ENCODE peak calls at places on chromosomes 12 and 14, in eight cellular contexts. B is upper lobe of right lung, E is RPMI8226, L is AG20443, X is lower lobe of right lung, V is SW480, D is IMR-90, M is coronary artery. I is an unnamed sample.

GRCh38 chr12:122886851-122887816 is 8.8 kb downstream of the VPS37B start:
- DNase-seq in L (no peak), B (no peak), M (no peak), V (peak; percentile 73), E (peak; percentile 92), D (peak; percentile 76), X (no peak), I (no peak)

GRCh38 chr12:85733441-85733840 is 102.8 kb downstream of the RASSF9 start:
- DNase-seq in D (peak; percentile 10), L (peak; percentile 11), B (no peak), E (no peak), X (no peak), V (no peak), M (no peak), I (no peak)

GRCh38 chr12:96293093-96293492 is 98.9 kb downstream of the ELK3 start:
- DNase-seq in B (no peak), M (no peak), L (no peak), D (no peak), X (no peak), V (no peak), E (no peak), I (no peak)

GRCh38 chr12:52078276-52078675 is 1.2 kb upstream of the SMIM41 start:
- DNase-seq in V (no peak), X (no peak), E (no peak), B (no peak), M (peak; percentile 65), L (no peak), D (no peak), I (peak; percentile 35)

GRCh38 chr12:58176296-58176869 is 235.0 kb downstream of the ATP23 start:
- DNase-seq in X (no peak), B (no peak), M (no peak), E (peak; percentile 10), D (peak; percentile 38), V (peak; percentile 32), L (peak; percentile 38), I (peak; percentile 43)

GRCh38 chr14:66735853-66736252 is 227.9 kb downstream of the GPHN start:
- DNase-seq in X (no peak), D (no peak), M (no peak), L (no peak), B (no peak), E (no peak), V (no peak), I (no peak)

GRCh38 chr12:57657744-57658143 is 24.7 kb upstream of the B4GALNT1 start:
- DNase-seq in V (no peak), L (no peak), B (no peak), M (no peak), X (no peak), E (no peak), D (peak; percentile 5), I (no peak)

GRCh38 chr14:95774265-95775160 is 60.6 kb upstream of the TCL1A start:
- DNase-seq in B (no peak), L (peak; percentile 69), V (peak; percentile 60), D (peak; percentile 44), M (no peak), X (no peak), E (peak; percentile 48), I (peak; percentile 69)

GRCh38 chr14:101235042-101235871 is 326.0 kb upstream of the DIO3 start:
- DNase-seq in X (peak; percentile 69), B (peak; percentile 82), E (peak; percentile 43), L (peak; percentile 77), M (peak; percentile 74), V (peak; percentile 47), D (peak; percentile 32), I (peak; percentile 99)

GRCh38 chr12:88371416-88372183 is 208.7 kb downstream of the KITLG start:
- DNase-seq in B (no peak), L (peak; percentile 79), D (no peak), V (no peak), M (no peak), X (no peak), E (no peak), I (no peak)

GRCh38 chr12:104615048-104615561 is 158.4 kb downstream of the CHST11 start:
- DNase-seq in D (no peak), M (peak; percentile 83), V (no peak), X (no peak), L (peak; percentile 79), B (no peak), E (no peak), I (no peak)

GRCh38 chr12:120230326-120230973 is 29.5 kb upstream of the RPLP0 start:
- DNase-seq in D (peak; percentile 98), M (no peak), B (no peak), X (peak; percentile 52), L (peak; percentile 86), E (no peak), V (peak; percentile 88), I (peak; percentile 96)

GRCh38 chr14:29536886-29537511 is 390.6 kb downstream of the PRKD1 start:
- DNase-seq in X (no peak), D (peak; percentile 35), L (peak; percentile 17), V (peak; percentile 24), B (no peak), M (no peak), E (no peak), I (no peak)

GRCh38 chr12:130953783-130954543 is at the start of gene ADGRD1:
- DNase-seq in D (peak; percentile 3), M (no peak), X (peak; percentile 79), V (no peak), B (peak; percentile 83), L (peak; percentile 88), E (no peak), I (peak; percentile 53)

GRCh38 chr12:89067436-89067835 is 284.9 kb downstream of the DUSP6 start:
- DNase-seq in X (no peak), M (no peak), V (no peak), B (no peak), E (no peak), L (peak; percentile 67), D (peak; percentile 94), I (peak; percentile 51)

GRCh38 chr14:80781968-80782367 is 159.6 kb downstream of the CEP128 start:
- DNase-seq in M (no peak), V (no peak), B (no peak), L (no peak), D (peak; percentile 47), E (no peak), X (no peak), I (no peak)

GRCh38 chr12:51270067-51270846 is at the start of gene SMAGP:
- DNase-seq in B (peak; percentile 94), L (peak; percentile 63), E (peak; percentile 85), X (peak; percentile 90), V (peak; percentile 76), M (no peak), D (peak; percentile 21), I (peak; percentile 82)

GRCh38 chr14:59695198-59695597 is 118.6 kb upstream of the CCDC175 start:
- DNase-seq in X (no peak), B (no peak), E (no peak), M (no peak), L (no peak), D (no peak), V (no peak), I (no peak)

GRCh38 chr12:62736596-62736995 is 198.4 kb downstream of the PPM1H start:
- DNase-seq in E (no peak), M (no peak), L (no peak), B (no peak), D (no peak), X (no peak), V (no peak), I (no peak)

GRCh38 chr12:49367381-49368239 is at the start of gene SPATS2:
- DNase-seq in E (peak; percentile 51), V (peak; percentile 47), M (no peak), X (peak; percentile 94), B (peak; percentile 97), D (no peak), L (peak; percentile 31), I (no peak)

GRCh38 chr12:70666364-70666763 is 29.1 kb upstream of the PTPRB start:
- DNase-seq in V (no peak), X (no peak), D (no peak), E (no peak), L (no peak), B (no peak), M (no peak), I (no peak)

GRCh38 chr12:91139264-91139663 is 28.0 kb upstream of the LUM start:
- DNase-seq in X (no peak), V (no peak), M (no peak), B (no peak), D (peak; percentile 17), E (no peak), L (no peak), I (no peak)

GRCh38 chr12:98725481-98726247 is 80.6 kb downstream of the APAF1 start:
- DNase-seq in X (no peak), M (no peak), V (peak; percentile 43), E (peak; percentile 68), L (peak; percentile 85), B (no peak), D (peak; percentile 80), I (peak; percentile 89)

GRCh38 chr12:111429760-111430417 is 24.2 kb downstream of the SH2B3 start:
- DNase-seq in V (no peak), D (no peak), X (no peak), B (no peak), E (no peak), M (no peak), L (no peak), I (peak; percentile 72)

GRCh38 chr12:663293-663871 is at the start of gene NINJ2:
- DNase-seq in M (no peak), D (no peak), L (peak; percentile 49), B (no peak), V (no peak), X (no peak), E (no peak), I (peak; percentile 72)

GRCh38 chr14:24232645-24233537 is at the start of gene GMPR2:
- DNase-seq in L (no peak), V (peak; percentile 18), B (no peak), X (no peak), M (no peak), D (no peak), E (no peak), I (peak; percentile 77)

GRCh38 chr12:103313894-103314293 is 181.9 kb downstream of the C12orf42 start:
- DNase-seq in L (no peak), X (no peak), E (no peak), M (no peak), B (no peak), V (no peak), D (no peak), I (no peak)

GRCh38 chr12:54980341-54980740 is 4.2 kb downstream of the TESPA1 start:
- DNase-seq in X (no peak), V (no peak), L (peak; percentile 35), E (no peak), D (no peak), M (no peak), B (no peak), I (no peak)

GRCh38 chr14:68685419-68686211 is 107.3 kb downstream of the ZFP36L1 start:
- DNase-seq in L (peak; percentile 47), E (peak; percentile 64), V (peak; percentile 100), B (peak; percentile 61), X (no peak), D (peak; percentile 84), M (no peak), I (peak; percentile 77)

I was measured in osteoblast.